ENCODE peak calls at places on chromosome 19, in nine cellular contexts. K, Y, V, G, P, Q, B, C and U are unnamed samples.

GRCh38 chr19:35142531-35143230 is 374 bp upstream of the FXYD7 start:
- DNase-seq in K (peak), P (peak), G (no peak), B (no peak), C (no peak), Q (no peak), Y (no peak), V (peak), U (peak)

GRCh38 chr19:3819989-3820388 is 33.8 kb upstream of the MATK start:
- DNase-seq in G (no peak), P (no peak), V (no peak), Y (no peak), B (no peak), K (no peak), C (no peak), Q (no peak), U (no peak)

GRCh38 chr19:48271531-48272151 is 1.8 kb downstream of the ZNF114 start:
- DNase-seq in G (peak), B (peak), V (no peak), C (no peak), K (no peak), P (peak), Y (no peak), Q (no peak), U (peak)

GRCh38 chr19:4456566-4456842 is 1.1 kb downstream of the UBXN6 start:
- DNase-seq in C (no peak), P (peak), B (no peak), G (peak), K (no peak), Q (no peak), V (no peak), Y (peak), U (no peak)

GRCh38 chr19:47227347-47228167 is 3.4 kb downstream of the BBC3 start:
- DNase-seq in B (peak), G (peak), P (peak), C (peak), K (peak), V (no peak), Y (peak), Q (peak), U (peak)

GRCh38 chr19:1062387-1063029 is 4.5 kb upstream of the ARHGAP45 start:
- DNase-seq in B (no peak), C (no peak), G (no peak), Q (no peak), V (no peak), Y (no peak), P (no peak), K (no peak), U (no peak)

GRCh38 chr19:48635263-48635965 is 1.8 kb downstream of the DBP start:
- DNase-seq in P (peak), K (peak), B (peak), Q (peak), V (no peak), Y (no peak), C (peak), G (peak), U (peak)

GRCh38 chr19:1324792-1325567 is 39.3 kb downstream of the EFNA2 start:
- DNase-seq in V (peak), Y (peak), K (peak), C (no peak), Q (peak), G (peak), B (peak), P (peak), U (peak)

GRCh38 chr19:56476671-56477428 is at the start of gene ZNF667:
- DNase-seq in Y (peak), V (no peak), K (no peak), G (no peak), Q (no peak), B (no peak), C (no peak), P (no peak), U (no peak)

GRCh38 chr19:10045371-10045770 is 32.1 kb downstream of the RDH8 start:
- DNase-seq in B (no peak), Y (no peak), Q (no peak), K (no peak), C (no peak), P (no peak), V (no peak), G (no peak), U (no peak)

GRCh38 chr19:32186542-32187330 is 158.7 kb upstream of the ZNF507 start:
- DNase-seq in K (no peak), Y (no peak), B (no peak), Q (no peak), G (no peak), P (no peak), V (no peak), C (no peak), U (no peak)

GRCh38 chr19:3095375-3096191 is 1.4 kb downstream of the GNA11 start:
- DNase-seq in Y (no peak), Q (no peak), C (no peak), V (no peak), K (peak), P (peak), G (no peak), B (no peak), U (peak)

GRCh38 chr19:16259385-16260159 is 61.9 kb downstream of the AP1M1 start:
- DNase-seq in B (no peak), Q (no peak), Y (no peak), V (no peak), K (no peak), P (no peak), G (no peak), C (no peak), U (no peak)

GRCh38 chr19:55223291-55224037 is 5.1 kb downstream of the TMEM86B start:
- DNase-seq in K (no peak), C (no peak), V (no peak), P (no peak), G (no peak), Q (no peak), B (no peak), Y (no peak), U (no peak)

GRCh38 chr19:48896191-48896720 is 2.3 kb downstream of the TULP2 start:
- DNase-seq in B (peak), G (peak), C (peak), P (no peak), Y (no peak), V (no peak), Q (no peak), K (peak), U (peak)

GRCh38 chr19:32917612-32917996 is 48.0 kb upstream of the SLC7A9 start:
- DNase-seq in K (no peak), G (no peak), Y (no peak), V (no peak), C (no peak), B (no peak), Q (no peak), P (no peak), U (no peak)

GRCh38 chr19:5046339-5047039 is 77.6 kb downstream of the KDM4B start:
- DNase-seq in Y (peak), V (no peak), P (no peak), Q (peak), K (peak), C (peak), B (peak), G (peak), U (no peak)

GRCh38 chr19:24065243-24065642 is 21.7 kb upstream of the ZNF254 start:
- DNase-seq in C (peak), Q (no peak), Y (no peak), K (no peak), G (no peak), V (no peak), P (no peak), B (no peak), U (no peak)

GRCh38 chr19:4429266-4430200 is 27.1 kb downstream of the CHAF1A start:
- DNase-seq in C (no peak), Y (no peak), B (no peak), V (no peak), G (no peak), Q (no peak), P (no peak), K (no peak), U (no peak)

GRCh38 chr19:13055213-13056051 is 47.2 kb downstream of the LYL1 start:
- DNase-seq in V (no peak), Y (peak), B (peak), K (peak), Q (no peak), G (peak), P (no peak), C (peak), U (no peak)

GRCh38 chr19:19110410-19111137 is 27.7 kb downstream of the TMEM161A start:
- DNase-seq in B (no peak), V (no peak), G (no peak), P (peak), Q (no peak), K (no peak), Y (no peak), C (no peak), U (no peak)

GRCh38 chr19:35476149-35476548 is 14.1 kb downstream of the KRTDAP start:
- DNase-seq in C (no peak), V (no peak), G (no peak), K (no peak), B (no peak), Q (no peak), Y (no peak), P (no peak), U (no peak)

GRCh38 chr19:2726904-2727639 is 5.9 kb upstream of the DIRAS1 start:
- DNase-seq in K (no peak), G (no peak), P (no peak), C (no peak), Y (no peak), V (no peak), Q (no peak), B (no peak), U (no peak)

GRCh38 chr19:11279505-11280236 is 16.3 kb upstream of the TSPAN16 start:
- DNase-seq in B (no peak), C (no peak), Q (no peak), K (no peak), Y (peak), V (no peak), P (no peak), G (no peak), U (no peak)

GRCh38 chr19:2058570-2059421 is 7.8 kb upstream of the MKNK2 start:
- DNase-seq in P (no peak), Y (no peak), Q (no peak), G (no peak), C (no peak), V (no peak), B (no peak), K (no peak), U (no peak)

GRCh38 chr19:45173816-45174215 is 4.2 kb downstream of the TRAPPC6A start:
- DNase-seq in Q (no peak), P (no peak), B (no peak), G (no peak), K (no peak), C (no peak), V (no peak), Y (peak), U (no peak)

GRCh38 chr19:6481541-6482342 is at the start of gene DENND1C:
- DNase-seq in Y (no peak), C (no peak), V (no peak), Q (no peak), B (no peak), G (peak), P (peak), K (no peak), U (peak)

GRCh38 chr19:48745208-48745995 is 1.3 kb downstream of the IZUMO1 start:
- DNase-seq in P (peak), G (peak), B (peak), K (peak), Y (peak), Q (peak), C (peak), V (peak), U (peak)

GRCh38 chr19:57192064-57192395 is 730 bp downstream of the ZNF264 start:
- DNase-seq in K (no peak), Y (no peak), B (no peak), C (no peak), V (no peak), G (no peak), P (no peak), Q (no peak), U (no peak)

GRCh38 chr19:56091066-56091490 is 30.0 kb downstream of the ZNF787 start:
- DNase-seq in K (no peak), B (no peak), Q (no peak), Y (no peak), C (peak), G (no peak), V (no peak), P (no peak), U (no peak)

GRCh38 chr19:6564393-6564792 is 26.6 kb downstream of the CD70 start:
- DNase-seq in B (no peak), K (no peak), Q (no peak), Y (no peak), C (no peak), G (no peak), P (no peak), V (no peak), U (no peak)

GRCh38 chr19:38736036-38736412 is 8.2 kb downstream of the CAPN12 start:
- DNase-seq in P (peak), K (peak), G (no peak), C (no peak), V (no peak), Y (no peak), B (peak), Q (no peak), U (peak)

GRCh38 chr19:38924383-38924782 is 6.2 kb downstream of the SARS2 start:
- DNase-seq in Y (no peak), B (no peak), Q (no peak), P (no peak), G (no peak), C (no peak), K (no peak), V (no peak), U (no peak)

GRCh38 chr19:44553478-44554171 is 24.1 kb upstream of the CEACAM20 start:
- DNase-seq in C (no peak), B (peak), G (no peak), Y (peak), V (no peak), Q (peak), K (no peak), P (no peak), U (no peak)

GRCh38 chr19:17847538-17848366 is at the start of gene JAK3:
- DNase-seq in C (no peak), K (no peak), Y (no peak), Q (no peak), B (no peak), P (peak), G (peak), V (no peak), U (peak)

GRCh38 chr19:54916822-54917221 is 10.9 kb downstream of the NCR1 start:
- DNase-seq in Q (no peak), G (no peak), Y (no peak), V (no peak), B (no peak), K (no peak), P (no peak), C (no peak), U (no peak)